ENCODE peak calls at places on chromosomes 12 and 14, in four cellular contexts. E is upper lobe of left lung, J is spleen, I is body of pancreas. N is an unnamed sample.

GRCh38 chr12:89770391-89770790 is 61.8 kb upstream of the ATP2B1 start:
- DNase-seq in I (no peak), J (no peak), E (no peak), N (no peak)

GRCh38 chr14:96098309-96098998 is 59.3 kb downstream of the C14orf132 start:
- DNase-seq in E (no peak), J (no peak), I (peak), N (no peak)

GRCh38 chr12:130761537-130762318 is 45.6 kb upstream of the RIMBP2 start:
- DNase-seq in E (no peak), J (peak), I (peak), N (no peak)

GRCh38 chr14:76810953-76811400 is 1.7 kb downstream of the ANGEL1 start:
- DNase-seq in J (no peak), E (no peak), I (peak), N (no peak)

GRCh38 chr14:22764382-22764781 is 2.1 kb upstream of the OXA1L start:
- DNase-seq in I (no peak), J (no peak), E (no peak), N (no peak)

GRCh38 chr12:10392394-10392930 is 2.6 kb upstream of the KLRK1 start:
- DNase-seq in I (peak), J (no peak), E (no peak), N (peak)

GRCh38 chr14:100906420-100906819 is 2.9 kb upstream of the RTL1 start:
- DNase-seq in E (no peak), J (no peak), I (no peak), N (no peak)

GRCh38 chr14:68939893-68940613 is 39.0 kb downstream of the ACTN1 start:
- DNase-seq in E (no peak), I (peak), J (no peak), N (no peak)

GRCh38 chr12:2168808-2169207 is 116.0 kb downstream of the CACNA1C start:
- DNase-seq in J (no peak), E (no peak), I (peak), N (no peak)

GRCh38 chr14:54759982-54760585 is 142.5 kb downstream of the GCH1 start:
- DNase-seq in I (no peak), E (peak), J (no peak), N (no peak)

GRCh38 chr14:28058012-28058296 is 708.6 kb upstream of the FOXG1 start:
- DNase-seq in J (no peak), I (no peak), E (no peak), N (no peak)

GRCh38 chr14:70955543-70956480 is 48.6 kb downstream of the PCNX1 start:
- DNase-seq in J (no peak), E (no peak), I (no peak), N (no peak)

GRCh38 chr14:20684662-20685456 is 499 bp downstream of the RNASE4 start:
- DNase-seq in E (no peak), I (peak), J (no peak), N (peak)

GRCh38 chr12:77190022-77190421 is 124.7 kb upstream of the E2F7 start:
- DNase-seq in E (no peak), J (no peak), I (no peak), N (no peak)

GRCh38 chr14:72651081-72651480 is 242.8 kb downstream of the DPF3 start:
- DNase-seq in I (no peak), J (no peak), E (peak), N (no peak)

GRCh38 chr14:43022094-43022800 is 1415.6 kb downstream of the LRFN5 start:
- DNase-seq in J (no peak), I (no peak), E (no peak), N (no peak)

GRCh38 chr12:45743247-45743646 is 13.7 kb downstream of the ARID2 start:
- DNase-seq in E (no peak), I (no peak), J (no peak), N (no peak)

GRCh38 chr12:45742590-45742989 is 13.1 kb downstream of the ARID2 start:
- DNase-seq in J (no peak), E (no peak), I (no peak), N (no peak)

DNA sequence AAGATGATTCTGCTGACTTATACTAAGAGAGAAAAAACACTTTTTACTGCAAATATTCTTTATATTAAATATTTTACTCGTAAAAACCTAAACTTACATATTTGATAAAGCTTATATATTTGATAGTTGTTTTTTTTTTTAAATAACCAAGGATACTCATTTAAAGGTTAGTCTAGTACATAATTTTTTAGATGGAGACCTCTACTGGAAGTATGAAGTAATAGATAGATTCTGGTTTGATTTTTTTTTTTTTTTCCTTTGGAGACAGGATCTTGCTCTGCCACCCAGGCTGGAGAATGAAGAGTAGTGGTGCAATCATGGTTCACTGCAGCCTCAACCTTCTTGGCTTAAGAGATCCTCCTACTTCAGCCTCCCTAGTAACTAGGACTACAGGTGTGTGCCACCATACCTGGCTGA is 16.4 kb downstream of the ARID2 start:
- DNase-seq in I (no peak), J (no peak), E (no peak), N (no peak)
- TF ChIP-seq CTCF in I (peak), J (peak), E (no peak), N (no peak)

GRCh38 chr14:52730708-52731111 is 744 bp downstream of the STYX start:
- DNase-seq in I (peak), E (no peak), J (no peak), N (no peak)

GRCh38 chr14:52724360-52724644 is 5.7 kb upstream of the STYX start:
- DNase-seq in J (no peak), E (no peak), I (no peak), N (no peak)

GRCh38 chr14:52733824-52734223 is 3.9 kb downstream of the STYX start:
- DNase-seq in E (no peak), I (no peak), J (no peak), N (no peak)

GRCh38 chr14:52729585-52729924 is 411 bp upstream of the STYX start:
- DNase-seq in J (no peak), E (no peak), I (no peak), N (no peak)

DNA sequence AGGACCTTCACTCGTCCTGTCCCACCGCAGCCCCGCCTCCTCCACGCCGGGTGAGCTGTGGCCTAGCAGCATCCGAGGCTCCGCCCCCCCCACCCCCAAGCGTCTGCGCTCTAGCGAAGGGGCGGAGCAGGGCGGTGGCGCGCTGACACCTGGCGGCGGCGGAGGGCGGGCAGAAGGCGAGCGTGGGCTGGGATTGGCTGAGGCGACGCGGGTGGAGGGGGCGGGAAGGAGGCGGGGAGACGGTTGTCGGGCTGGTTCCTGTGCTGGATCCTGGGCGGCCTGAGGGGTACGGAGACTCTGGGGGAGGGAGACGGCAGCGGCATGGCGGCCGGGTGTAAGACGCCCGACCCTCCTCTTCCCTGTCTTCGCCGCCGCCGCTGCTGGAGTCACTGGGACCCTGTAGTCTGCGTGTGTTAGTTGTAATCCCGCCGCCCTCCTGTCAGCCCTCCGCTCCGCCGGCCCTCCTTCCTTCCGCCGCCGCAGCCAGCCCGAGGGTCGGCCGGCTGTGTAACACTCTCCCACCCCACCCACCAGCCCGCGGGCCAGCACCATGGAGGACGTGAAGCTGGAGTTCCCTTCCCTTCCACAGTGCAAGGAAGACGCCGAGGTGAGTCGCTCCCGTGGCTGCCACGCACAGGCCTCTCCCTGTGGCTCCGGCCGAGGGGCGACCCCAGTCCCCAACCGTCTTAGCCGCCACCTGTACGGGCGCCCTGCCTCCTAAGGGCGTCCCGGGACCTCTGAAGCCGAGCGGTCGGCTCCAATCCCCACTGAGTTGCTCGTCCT is at the start of gene STYX:
- DNase-seq in J (peak), I (peak), E (peak), N (peak)
- TF ChIP-seq POLR2A in J (peak), I (peak), E (peak), N (no peak)

GRCh38 chr12:5969974-5970690 is 25.1 kb upstream of the ANO2 start:
- DNase-seq in I (no peak), E (no peak), J (no peak), N (no peak)
- TF ChIP-seq CTCF in I (no peak), E (no peak), J (no peak), N (no peak)

GRCh38 chr12:50505945-50506344 is 1.2 kb downstream of the DIP2B start:
- DNase-seq in J (no peak), E (no peak), I (peak), N (no peak)

GRCh38 chr12:50507474-50507838 is 2.7 kb downstream of the DIP2B start:
- DNase-seq in E (no peak), I (no peak), J (no peak), N (no peak)

GRCh38 chr12:50505386-50505827 is 622 bp downstream of the DIP2B start:
- DNase-seq in I (peak), E (no peak), J (peak), N (no peak)

GRCh38 chr12:50506753-50507473 is 2.1 kb downstream of the DIP2B start:
- DNase-seq in E (no peak), I (no peak), J (no peak), N (no peak)

DNA sequence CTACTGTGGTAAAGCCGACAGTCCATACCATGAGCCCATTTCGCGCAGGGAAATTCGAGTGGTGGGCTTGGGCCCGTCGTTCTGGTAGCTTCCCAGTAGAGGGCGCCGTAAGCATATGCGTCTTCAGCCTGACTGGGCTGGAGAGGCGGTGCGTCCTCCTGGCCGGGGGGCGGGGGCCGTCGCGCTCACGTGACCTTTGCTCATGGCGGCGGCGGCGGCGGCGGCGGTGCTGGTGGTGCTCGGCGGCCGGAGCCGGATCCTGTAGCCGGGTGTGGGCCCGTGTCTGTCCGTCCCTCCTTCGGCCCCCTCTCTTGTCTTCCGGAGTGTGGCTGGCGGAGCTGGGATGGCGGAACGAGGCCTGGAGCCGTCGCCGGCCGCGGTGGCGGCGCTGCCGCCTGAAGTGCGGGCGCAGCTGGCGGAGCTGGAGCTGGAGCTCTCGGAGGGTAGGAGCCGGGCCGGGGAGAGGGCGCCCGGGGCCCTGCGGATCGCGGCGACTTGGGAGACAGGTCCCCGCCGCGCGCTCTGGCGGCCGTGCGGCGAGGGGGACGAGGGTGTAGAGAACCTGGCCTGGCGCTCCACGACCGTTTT is at the start of gene DIP2B:
- DNase-seq in J (peak), E (peak), I (peak), N (peak)
- TF ChIP-seq POLR2A in J (no peak), E (peak), I (peak), N (no peak)

GRCh38 chr14:60327447-60328331 is 78.7 kb downstream of the PPM1A start:
- DNase-seq in E (peak), J (peak), I (peak), N (no peak)
- TF ChIP-seq CTCF in E (no peak), J (no peak), I (no peak), N (no peak)

GRCh38 chr12:132620113-132620892 is 1.7 kb downstream of the P2RX2 start:
- DNase-seq in J (no peak), E (peak), I (no peak), N (no peak)
- TF ChIP-seq POLR2A in J (no peak), E (no peak), I (no peak), N (no peak)

DNA sequence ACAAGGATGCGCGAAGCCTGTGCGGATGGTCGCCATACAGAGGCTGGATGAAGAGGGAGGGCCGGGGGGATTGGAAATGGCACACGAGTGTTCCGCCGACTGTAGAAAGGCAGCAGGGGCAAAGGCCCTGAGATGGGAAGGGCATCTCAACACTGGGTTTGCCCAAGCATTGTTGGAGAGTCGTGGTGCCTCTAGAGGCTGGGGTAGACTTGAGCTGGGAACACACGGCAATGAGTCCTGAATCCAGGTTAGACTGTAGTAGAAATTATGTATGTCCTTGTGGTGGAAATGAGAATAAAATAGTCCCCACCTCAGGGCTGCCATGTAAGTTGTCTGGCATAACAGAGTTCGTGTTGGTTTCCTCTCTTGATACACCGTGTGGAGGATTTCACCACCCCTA is 83.8 kb upstream of the CCND2 start:
- DNase-seq in E (no peak), J (no peak), I (no peak), N (no peak)
- TF ChIP-seq CTCF in E (no peak), J (no peak), I (no peak), N (no peak)

N was measured in lower leg skin.